ENCODE peak calls at places on chromosomes 5 and 9, in nine cellular contexts. I is fibroblast of lung; T is GM23248; V is AG10803; M is HFF-Myc; S is fibroblast of villous mesenchyme; C is SK-N-SH; N is CD8-positive, alpha-beta T cell; L is upper lobe of right lung. E is an unnamed sample.
A peak's percentile ranks its signal among the peaks of the same experiment; 100 is the strongest.

GRCh38 chr5:65098393-65098792 is 329.7 kb downstream of the CWC27 start:
- DNase-seq in I (no peak), T (no peak), V (no peak), M (no peak), S (no peak), C (no peak), N (no peak), L (no peak), E (no peak)

GRCh38 chr9:14706530-14707140 is 13.4 kb upstream of the ZDHHC21 start:
- DNase-seq in I (no peak), T (no peak), V (no peak), M (no peak), S (no peak), C (no peak), N (no peak), L (no peak), E (no peak)

GRCh38 chr9:5900622-5901021 is 9.9 kb downstream of the MLANA start:
- DNase-seq in I (no peak), T (no peak), V (no peak), M (no peak), S (no peak), C (no peak), N (no peak), L (no peak), E (no peak)

GRCh38 chr9:15295761-15296405 is 11.1 kb downstream of the TTC39B start:
- DNase-seq in I (peak; percentile 88), T (peak; percentile 89), V (peak; percentile 63), M (no peak), S (peak; percentile 69), C (no peak), N (no peak), L (no peak), E (peak; percentile 87)

GRCh38 chr9:87039809-87040392 is 92.6 kb upstream of the GAS1 start:
- DNase-seq in I (peak; percentile 5), T (peak; percentile 68), V (peak; percentile 65), M (no peak), S (peak; percentile 89), C (no peak), N (no peak), L (no peak), E (peak; percentile 47)

GRCh38 chr5:59151162-59151889 is 568.5 kb downstream of the RAB3C start:
- DNase-seq in I (no peak), T (no peak), V (no peak), M (no peak), S (no peak), C (no peak), N (no peak), L (no peak), E (no peak)

GRCh38 chr5:127492854-127493738 is 24.3 kb upstream of the PRRC1 start:
- DNase-seq in I (peak; percentile 45), T (peak; percentile 72), V (peak; percentile 43), M (peak; percentile 9), S (peak; percentile 60), C (peak; percentile 42), N (no peak), L (no peak), E (peak; percentile 84)

GRCh38 chr5:163079618-163080017 is 357.8 kb upstream of the CCNG1 start:
- DNase-seq in I (peak; percentile 0), T (no peak), V (no peak), M (no peak), S (no peak), C (peak; percentile 1), N (no peak), L (no peak), E (no peak)

GRCh38 chr5:96663608-96664007 is 1.4 kb downstream of the CAST start:
- DNase-seq in I (no peak), T (peak; percentile 34), V (no peak), M (no peak), S (no peak), C (no peak), N (no peak), L (no peak), E (no peak)

GRCh38 chr5:96662725-96663513 is 743 bp downstream of the CAST start:
- DNase-seq in I (peak; percentile 87), T (peak; percentile 94), V (peak; percentile 93), M (peak; percentile 46), S (peak; percentile 88), C (peak; percentile 88), N (peak; percentile 88), L (peak; percentile 96), E (peak; percentile 92)

GRCh38 chr5:96661101-96661840 is 905 bp upstream of the CAST start:
- DNase-seq in I (peak; percentile 55), T (peak; percentile 72), V (peak; percentile 63), M (no peak), S (peak; percentile 72), C (peak; percentile 6), N (peak; percentile 63), L (no peak), E (peak; percentile 77)

GRCh38 chr5:96661841-96662724 is at the start of gene CAST:
- DNase-seq in I (peak; percentile 93), T (peak; percentile 94), V (peak; percentile 98), M (peak; percentile 74), S (peak; percentile 97), C (peak; percentile 82), N (peak; percentile 82), L (peak; percentile 98), E (peak; percentile 94)

DNA sequence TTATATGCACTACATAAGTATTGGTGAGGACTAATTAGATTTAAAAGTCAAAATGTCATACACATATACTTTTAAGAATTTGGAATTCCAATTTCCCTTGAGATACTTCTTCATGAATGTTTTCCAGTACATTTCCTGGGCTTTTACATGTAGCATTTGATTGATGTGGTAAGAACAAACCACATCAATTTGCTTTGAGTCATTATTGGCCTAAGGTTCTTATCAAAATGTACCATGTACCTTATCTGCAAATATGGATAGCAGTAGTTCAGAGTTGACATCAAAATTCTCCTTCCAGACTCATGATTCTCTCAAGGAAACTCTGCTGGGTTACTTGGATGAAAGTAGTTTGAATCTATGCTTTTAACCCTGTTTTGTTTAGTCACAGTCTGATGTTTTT is 2.5 kb downstream of the CAST start:
- DNase-seq in I (peak; percentile 36), T (no peak), V (no peak), M (no peak), S (no peak), C (no peak), N (no peak), L (no peak), E (no peak)
- H3K4me3 ChIP-seq in I (peak overlapping the region; percentile 78), T (peak overlapping the region; percentile 88), V (no peak overlapping the region), M (no peak overlapping the region), S (no peak overlapping the region), C (peak overlapping the region; percentile 11), N (no peak overlapping the region), L (no peak overlapping the region), E (no peak overlapping the region)

DNA sequence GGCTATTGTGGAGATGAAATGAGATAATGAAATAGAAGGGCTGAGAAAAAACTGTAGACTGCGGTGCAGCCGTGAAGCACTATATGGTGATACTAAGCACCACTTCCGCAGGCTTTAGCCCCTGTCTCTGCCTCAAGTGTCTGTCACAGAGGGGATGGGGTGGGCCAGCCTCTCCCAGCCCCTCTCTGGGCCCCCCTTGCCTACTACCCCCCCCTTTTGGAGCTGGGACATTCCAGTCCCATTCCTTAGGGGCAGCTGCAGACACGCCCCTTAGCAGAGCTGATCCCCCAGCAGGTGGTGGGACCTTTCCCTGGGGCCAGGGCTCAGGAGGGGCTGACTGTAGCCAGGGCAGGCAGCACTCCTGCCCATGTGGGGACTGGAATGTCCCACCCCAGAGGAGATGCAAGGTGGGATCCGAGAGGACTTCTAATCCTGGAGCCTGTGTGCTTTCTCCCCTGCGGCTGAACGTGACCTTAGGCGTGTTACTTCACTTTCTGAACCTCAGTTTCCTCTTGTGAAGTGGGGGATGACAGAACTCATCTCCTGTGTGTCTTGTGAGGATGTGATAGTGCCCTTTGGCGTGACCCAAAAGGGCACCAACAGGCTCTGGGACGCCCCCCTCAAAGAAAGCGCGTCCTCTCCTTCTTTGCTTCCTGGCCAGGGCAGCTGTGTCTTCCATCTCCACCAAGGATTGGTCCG is 2.0 kb downstream of the N4BP3 start:
- DNase-seq in I (no peak), T (no peak), V (no peak), M (no peak), S (no peak), C (no peak), N (no peak), L (no peak), E (no peak)
- H3K4me3 ChIP-seq in I (no peak overlapping the region), T (no peak overlapping the region), V (no peak overlapping the region), M (no peak overlapping the region), S (no peak overlapping the region), C (no peak overlapping the region), N (peak overlapping the region; percentile 88), L (peak overlapping the region; percentile 57), E (no peak overlapping the region)

DNA sequence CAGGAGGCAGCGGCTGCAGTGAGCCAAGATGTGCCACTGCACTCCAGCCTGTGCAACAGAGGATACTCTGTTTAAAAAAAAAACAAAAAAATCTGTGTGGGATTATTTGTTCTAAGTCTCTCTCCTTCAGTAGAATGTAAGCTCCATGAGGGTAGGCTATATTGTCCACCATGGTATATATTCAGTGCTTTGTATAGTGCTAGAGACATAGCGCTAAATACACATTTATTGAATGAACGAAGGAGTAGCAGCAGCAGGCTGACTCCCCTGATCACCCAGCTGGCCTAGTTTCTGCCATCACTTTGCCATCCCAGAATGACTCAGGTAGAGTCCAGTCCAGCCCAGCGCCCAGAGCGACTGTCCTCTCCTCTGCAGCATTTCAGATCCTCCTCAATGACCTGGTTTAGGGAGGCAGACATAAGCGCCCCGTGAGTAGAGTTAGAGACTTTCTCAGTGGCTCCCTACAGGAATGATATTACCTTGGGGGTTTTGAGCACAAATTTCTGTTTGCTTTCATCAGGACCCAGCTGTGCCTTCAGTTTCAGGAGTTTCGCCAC is 716 bp downstream of the HARS1 start:
- DNase-seq in I (no peak), T (peak; percentile 60), V (no peak), M (no peak), S (no peak), C (no peak), N (peak; percentile 47), L (no peak), E (no peak)
- H3K4me3 ChIP-seq in I (peak overlapping the region; percentile 81), T (peak overlapping the region; percentile 96), V (peak overlapping the region; percentile 96), M (peak overlapping the region; percentile 95), S (peak overlapping the region; percentile 84), C (peak overlapping the region; percentile 87), N (peak overlapping the region; percentile 94), L (peak overlapping the region; percentile 70), E (peak overlapping the region; percentile 84)

GRCh38 chr9:21031818-21032203 is 371 bp upstream of the HACD4 start:
- DNase-seq in I (no peak), T (no peak), V (no peak), M (no peak), S (no peak), C (no peak), N (no peak), L (no peak), E (no peak)

GRCh38 chr9:21031091-21031817 is at the start of gene HACD4:
- DNase-seq in I (peak; percentile 45), T (peak; percentile 72), V (peak; percentile 36), M (no peak), S (peak; percentile 56), C (peak; percentile 68), N (peak; percentile 82), L (peak; percentile 82), E (peak; percentile 37)

GRCh38 chr9:21029661-21030060 is 1.8 kb downstream of the HACD4 start:
- DNase-seq in I (no peak), T (no peak), V (no peak), M (no peak), S (no peak), C (no peak), N (no peak), L (no peak), E (no peak)

GRCh38 chr9:21028476-21028875 is 3.0 kb downstream of the HACD4 start:
- DNase-seq in I (no peak), T (peak; percentile 50), V (no peak), M (no peak), S (peak; percentile 18), C (no peak), N (no peak), L (no peak), E (peak; percentile 18)

DNA sequence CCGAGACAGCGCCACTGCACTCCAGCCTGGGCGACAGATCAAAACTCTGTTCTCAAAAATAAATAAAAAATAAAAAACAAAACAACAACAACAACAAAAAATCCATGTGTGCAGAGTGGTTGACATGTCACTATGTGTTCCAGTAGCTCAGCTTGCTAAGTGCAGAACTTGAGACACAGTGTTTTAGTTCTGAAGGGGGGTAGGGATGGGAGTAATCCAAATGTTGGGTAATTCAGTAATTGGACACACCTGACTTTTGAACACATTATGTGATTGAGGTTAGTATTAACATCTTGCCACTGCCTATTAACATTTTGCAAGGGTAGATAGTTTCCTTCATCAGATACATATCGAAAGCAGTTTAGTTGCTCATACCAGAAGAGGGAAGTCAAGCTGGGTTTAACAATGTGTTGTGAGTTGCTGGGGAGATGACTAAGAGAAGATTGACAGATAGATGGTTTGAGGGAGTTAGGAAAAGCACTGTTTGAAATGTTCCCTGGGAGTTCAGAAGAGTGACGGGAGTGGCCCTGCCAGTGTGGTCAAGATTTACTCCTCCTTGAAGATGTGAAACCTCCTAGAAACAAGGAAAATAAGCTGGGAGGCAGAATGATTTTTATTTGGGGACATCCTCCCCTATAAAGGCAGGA is 928 bp downstream of the HACD4 start:
- DNase-seq in I (peak; percentile 39), T (peak; percentile 72), V (peak; percentile 72), M (peak; percentile 31), S (peak; percentile 65), C (no peak), N (no peak), L (no peak), E (peak; percentile 56)
- H3K4me3 ChIP-seq in I (peak overlapping the region; percentile 58), T (peak overlapping the region; percentile 72), V (peak overlapping the region; percentile 72), M (peak overlapping the region; percentile 51), S (peak overlapping the region; percentile 65), C (no peak overlapping the region), N (peak overlapping the region; percentile 94), L (peak overlapping the region; percentile 62), E (peak overlapping the region; percentile 46)

E was measured in astrocyte of the spinal cord.